ENCODE peak calls at places on chromosomes 5 and 9, in five cellular contexts. R is neuronal stem cell, S is mesenchymal stem cell, L is H1, O is IMR-90. M is an unnamed sample.

GRCh38 chr9:96139592-96140251 is 162.3 kb downstream of the HSD17B3 start:
- DNase-seq in R (no peak), S (peak), L (no peak), O (peak), M (no peak)

GRCh38 chr9:137294091-137294683 is 7.9 kb downstream of the NRARP start:
- DNase-seq in R (no peak), S (peak), L (peak), O (peak), M (peak)

GRCh38 chr5:112289465-112289864 is 129.6 kb downstream of the EPB41L4A start:
- DNase-seq in R (no peak), S (no peak), L (no peak), O (no peak), M (peak)

GRCh38 chr5:126516133-126516532 is 78.9 kb downstream of the ALDH7A1 start:
- DNase-seq in R (no peak), S (no peak), L (no peak), O (peak), M (no peak)

GRCh38 chr5:81965510-81965909 is 6.3 kb upstream of the ATG10 start:
- DNase-seq in R (no peak), S (peak), L (no peak), O (no peak), M (peak)

GRCh38 chr9:69571032-69571431 is 101.1 kb downstream of the APBA1 start:
- DNase-seq in R (no peak), S (no peak), L (no peak), O (no peak), M (no peak)

GRCh38 chr5:179241175-179241574 is 104.1 kb downstream of the ADAMTS2 start:
- DNase-seq in R (no peak), S (no peak), L (no peak), O (no peak), M (no peak)

GRCh38 chr9:134544388-134545212 is 97.0 kb upstream of the COL5A1 start:
- DNase-seq in R (peak), S (peak), L (no peak), O (peak), M (peak)

GRCh38 chr5:74865799-74866652 is at the start of gene FAM169A:
- DNase-seq in R (peak), S (peak), L (peak), O (peak), M (peak)

GRCh38 chr5:98349251-98349989 is 424.0 kb upstream of the RGMB start:
- DNase-seq in R (no peak), S (peak), L (peak), O (peak), M (peak)

GRCh38 chr9:91817106-91817492 is 132.9 kb downstream of the ROR2 start:
- DNase-seq in R (no peak), S (no peak), L (no peak), O (no peak), M (no peak)

GRCh38 chr9:108347463-108348153 is 508.2 kb downstream of the ACTL7B start:
- DNase-seq in R (no peak), S (no peak), L (no peak), O (no peak), M (no peak)

GRCh38 chr5:83488271-83488670 is 16.7 kb downstream of the VCAN start:
- DNase-seq in R (no peak), S (peak), L (no peak), O (peak), M (peak)

GRCh38 chr9:123925820-123926219 is 4.1 kb downstream of the DENND1A start:
- DNase-seq in R (no peak), S (peak), L (no peak), O (peak), M (no peak)

GRCh38 chr5:95786821-95787408 is 35.6 kb downstream of the GLRX start:
- DNase-seq in R (no peak), S (no peak), L (no peak), O (peak), M (peak)

DNA sequence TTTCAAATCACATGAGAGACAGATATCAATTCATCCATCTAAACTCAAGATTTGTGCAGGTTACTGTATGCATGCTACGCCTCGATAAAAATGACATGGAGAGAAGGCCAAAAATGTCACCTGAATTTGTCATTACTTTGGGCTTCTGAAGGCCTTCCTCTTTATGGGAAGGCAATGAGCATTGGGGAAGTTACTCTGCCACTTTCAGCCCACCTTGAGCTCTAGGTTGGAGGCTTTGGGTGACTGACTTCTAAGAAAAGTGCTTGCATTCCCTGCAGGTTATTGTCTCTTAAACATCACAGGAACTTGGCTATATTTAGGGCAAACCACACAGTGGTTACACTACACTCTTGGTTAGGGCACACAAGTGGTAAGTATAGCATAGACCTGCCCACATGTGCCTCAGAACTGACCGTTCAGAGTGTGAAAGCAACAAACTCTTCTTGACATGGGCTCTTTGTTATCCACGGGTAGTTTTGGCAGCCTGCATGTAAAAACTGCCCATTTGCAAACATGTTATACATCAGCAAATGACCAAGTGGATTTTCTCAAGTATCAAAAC is 169.5 kb downstream of the ZNF608 start:
- DNase-seq in R (no peak), S (no peak), L (no peak), O (no peak), M (no peak)
- H3K4ac ChIP-seq in R (no peak), S (no peak), L (no peak), O (no peak), M (no peak)

GRCh38 chr9:89021154-89021803 is 30.0 kb downstream of the S1PR3 start:
- DNase-seq in R (no peak), S (peak), L (no peak), O (peak), M (no peak)
- H2BK15ac ChIP-seq in R (no peak), S (peak), L (no peak), O (peak), M (no peak)

DNA sequence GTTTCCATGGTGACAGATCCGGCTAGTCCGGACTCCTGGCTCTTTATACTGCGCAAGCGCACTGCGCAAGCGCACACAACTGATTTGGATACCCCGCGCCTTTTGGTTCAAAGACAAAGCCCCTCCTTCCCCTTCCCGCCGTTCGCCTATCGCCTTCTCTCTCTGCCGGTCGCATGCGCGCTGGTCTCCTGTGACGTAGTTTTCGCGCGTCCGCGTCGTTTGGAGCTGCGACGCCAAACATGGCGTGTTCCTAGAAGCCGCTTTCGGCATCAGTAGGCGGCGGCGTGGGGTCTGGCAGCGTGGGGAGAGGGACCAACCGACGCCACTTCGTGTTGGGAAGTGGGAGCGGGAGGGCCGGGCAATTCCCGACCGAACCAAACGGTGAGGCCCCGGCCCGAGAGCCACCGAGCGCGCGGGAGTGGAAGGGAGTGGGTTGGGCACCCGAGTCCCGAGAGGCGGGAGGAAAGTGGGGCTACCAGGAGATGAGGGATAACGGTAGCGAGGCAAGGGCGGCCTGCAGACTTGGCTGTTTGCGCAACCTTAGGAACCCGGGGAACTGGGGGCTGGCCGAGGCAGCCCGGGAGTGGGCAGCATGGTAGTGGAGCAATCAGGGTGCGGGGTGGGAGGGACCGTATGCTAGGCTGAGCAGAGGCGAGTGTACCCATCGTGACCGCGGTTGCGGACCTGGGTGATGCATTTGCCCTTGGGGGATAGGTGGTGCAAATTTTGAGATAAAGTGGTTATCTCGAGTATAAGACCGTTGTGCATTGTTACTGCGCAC is at the start of gene IPO11:
- DNase-seq in R (peak), S (peak), L (peak), O (peak), M (peak)
- H4K8ac ChIP-seq in R (peak), S (peak), L (peak), O (peak), M (no peak)

GRCh38 chr9:131605770-131606590 is 60.7 kb downstream of the PRRT1B start:
- DNase-seq in R (no peak), S (peak), L (no peak), O (peak), M (no peak)
- H3K4ac ChIP-seq in R (no peak), S (no peak), L (no peak), O (peak), M (no peak)

GRCh38 chr9:89468271-89468960 is 29.5 kb downstream of the SEMA4D start:
- DNase-seq in R (no peak), S (no peak), L (no peak), O (no peak), M (no peak)
- H2BK15ac ChIP-seq in R (no peak), S (no peak), L (no peak), O (no peak), M (no peak)

DNA sequence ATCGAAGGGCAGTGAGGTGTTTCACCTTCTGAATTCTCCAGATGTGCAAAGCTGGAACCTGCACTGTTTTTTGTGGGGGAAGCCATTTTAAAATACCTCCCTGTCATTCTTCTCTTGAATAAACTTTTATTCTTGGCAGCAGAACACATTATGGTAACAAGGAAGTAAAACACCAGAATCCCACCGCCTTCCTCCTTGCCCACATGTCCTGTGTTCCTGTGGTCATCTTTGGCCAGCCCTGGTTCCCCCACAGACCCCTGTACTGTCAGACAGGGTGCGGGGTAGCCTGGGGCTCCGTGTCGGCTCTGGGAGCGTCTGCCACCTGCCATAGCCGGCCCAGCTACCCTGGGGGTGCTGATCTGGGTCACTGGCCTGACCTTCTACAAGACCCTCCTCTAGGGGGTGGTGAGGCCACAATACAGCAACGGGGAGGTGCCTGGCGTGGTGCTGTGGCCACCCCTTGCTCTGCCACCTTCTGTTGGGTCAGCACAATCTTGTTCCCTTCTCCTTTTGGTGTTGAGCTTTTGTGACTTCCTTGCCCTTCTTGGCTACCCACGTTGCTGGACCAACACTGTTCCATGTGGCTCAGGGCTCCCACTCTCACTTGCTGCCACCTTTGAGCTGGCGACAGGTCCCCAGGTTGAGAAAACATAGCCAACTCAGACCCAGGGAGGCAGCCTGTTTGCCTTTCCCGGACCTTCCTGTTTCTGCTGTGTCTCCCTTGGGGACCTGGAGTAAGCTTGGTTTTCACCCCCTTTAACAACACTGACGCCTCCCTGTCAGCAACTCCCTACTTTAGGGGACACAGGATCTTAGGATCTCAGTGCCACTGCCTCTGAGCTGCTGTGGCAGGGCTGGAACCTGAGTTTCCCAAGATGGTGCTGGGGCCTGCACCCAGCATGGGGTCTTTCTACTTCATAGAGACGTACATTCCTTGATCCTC is 4.8 kb downstream of the WNK2 start:
- DNase-seq in R (no peak), S (no peak), L (no peak), O (no peak), M (peak)
- H4K8ac ChIP-seq in R (peak), S (no peak), L (no peak), O (no peak), M (no peak)

DNA sequence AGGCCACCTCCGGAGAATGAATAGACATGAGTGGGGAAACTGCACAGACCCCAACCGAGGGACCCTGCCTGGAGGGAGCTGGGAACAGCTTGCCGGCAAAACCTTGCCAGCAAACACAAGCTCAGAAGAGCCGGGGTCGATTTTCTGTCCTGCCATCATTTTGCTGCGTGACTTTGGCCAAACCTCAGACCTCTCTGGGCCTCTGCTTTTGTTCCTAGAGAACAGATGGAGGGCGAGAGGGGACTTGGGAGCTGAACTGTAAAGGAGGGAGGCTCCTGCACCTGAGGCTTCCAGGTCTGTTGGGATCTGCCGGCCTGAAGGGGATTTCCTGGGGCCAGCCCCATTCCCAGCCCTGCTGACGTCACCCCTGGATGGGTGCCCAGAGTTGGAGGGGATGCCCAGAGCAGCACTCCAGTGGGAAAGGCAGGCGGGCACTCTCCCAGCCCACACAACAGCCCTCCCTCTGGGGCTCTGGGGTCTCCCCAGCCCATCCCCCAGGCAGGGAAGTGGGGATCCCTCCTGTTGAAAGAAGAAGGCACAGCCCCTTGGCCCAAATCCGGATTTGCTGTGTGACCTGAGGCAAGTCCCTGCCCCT is 40.4 kb upstream of the SYNPO start:
- DNase-seq in R (no peak), S (peak), L (no peak), O (peak), M (no peak)
- H3K4ac ChIP-seq in R (no peak), S (no peak), L (no peak), O (no peak), M (no peak)

M was measured in mesendoderm.